ENCODE peak calls at places on chromosomes 1 and 21, in five cellular contexts. R, M, S, I and H are unnamed samples. For H3K9me3, the result is how much of the 10 kb centered on the place peaks cover.

GRCh38 chr1:201405484-201405831 is 6.3 kb upstream of the LAD1 start:
- DNase-seq in R (no peak), M (no peak), S (no peak), I (no peak), H (no peak)

GRCh38 chr1:7335224-7335879 is 435.7 kb upstream of the VAMP3 start:
- DNase-seq in R (no peak), M (no peak), S (no peak), I (no peak), H (no peak)

GRCh38 chr1:12472798-12473551 is 145.0 kb downstream of the DHRS3 start:
- DNase-seq in R (no peak), M (no peak), S (no peak), I (no peak), H (no peak)

GRCh38 chr1:46037597-46037936 is 94.9 kb downstream of the PIK3R3 start:
- DNase-seq in R (no peak), M (no peak), S (no peak), I (no peak), H (no peak)

GRCh38 chr1:154772611-154773515 is 97.2 kb downstream of the KCNN3 start:
- DNase-seq in R (no peak), M (no peak), S (no peak), I (no peak), H (no peak)

GRCh38 chr1:56094168-56094567 is 485.2 kb downstream of the PLPP3 start:
- DNase-seq in R (no peak), M (no peak), S (no peak), I (no peak), H (no peak)

GRCh38 chr21:38881041-38881570 is 75.4 kb downstream of the ETS2 start:
- DNase-seq in R (no peak), M (no peak), S (no peak), I (no peak), H (no peak)

GRCh38 chr21:22900511-22900910 is 1902.3 kb downstream of the NCAM2 start:
- DNase-seq in R (no peak), M (no peak), S (no peak), I (no peak), H (no peak)

GRCh38 chr1:176241385-176242015 is 34.4 kb upstream of the COP1 start:
- DNase-seq in R (no peak), M (peak), S (no peak), I (no peak), H (no peak)

GRCh38 chr1:193368302-193368701 is 181.9 kb upstream of the B3GALT2 start:
- DNase-seq in R (no peak), M (no peak), S (no peak), I (no peak), H (no peak)

GRCh38 chr1:95309031-95309459 is 75.0 kb downstream of the RWDD3 start:
- DNase-seq in R (no peak), M (no peak), S (no peak), I (peak), H (no peak)

GRCh38 chr1:88731475-88731874 is 47.4 kb downstream of the PKN2 start:
- DNase-seq in R (no peak), M (no peak), S (peak), I (peak), H (no peak)

GRCh38 chr21:24336491-24336890 is 1270.8 kb downstream of the MRPL39 start:
- DNase-seq in R (no peak), M (no peak), S (no peak), I (no peak), H (no peak)
- H3K9me3 ChIP-seq in R (under half), M (under half), S (under half), I (under half), H (under half)

GRCh38 chr1:227612658-227613057 is 49.3 kb downstream of the ZNF678 start:
- DNase-seq in R (no peak), M (no peak), S (no peak), I (no peak), H (no peak)
- H3K9me3 ChIP-seq in R (under half), M (under half), S (under half), I (under half), H (under half)

DNA sequence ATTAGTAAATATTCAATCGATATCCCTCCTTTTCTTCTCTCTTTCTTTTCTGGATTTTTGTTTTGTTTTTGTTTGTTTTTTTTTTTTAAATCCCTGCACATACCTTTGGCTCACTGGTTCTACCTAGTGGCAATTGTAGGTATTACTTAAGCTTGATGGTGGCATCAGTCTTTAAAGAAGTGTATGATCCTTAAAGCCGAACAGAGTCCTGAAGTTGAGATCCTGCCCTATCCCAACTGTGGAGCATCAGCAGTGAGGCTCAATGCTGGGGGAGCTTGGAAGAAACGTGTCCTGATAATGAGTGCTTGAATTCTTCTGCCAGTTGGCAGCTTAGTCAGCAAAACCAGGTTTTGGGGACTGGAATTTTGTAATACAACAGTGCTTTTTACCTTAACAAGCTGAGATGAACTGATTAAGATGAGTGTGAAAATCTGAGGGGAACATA is 60.8 kb downstream of the FASLG start:
- DNase-seq in R (peak), M (no peak), S (no peak), I (no peak), H (no peak)
- H3K9me3 ChIP-seq in R (under half), M (under half), S (under half), I (under half), H (under half)

GRCh38 chr1:247102381-247102780 is 1.8 kb downstream of the ZNF669 start:
- DNase-seq in R (no peak), M (no peak), S (no peak), I (no peak), H (no peak)
- H3K9me3 ChIP-seq in R (under half), M (under half), S (under half), I (under half), H (under half)

DNA sequence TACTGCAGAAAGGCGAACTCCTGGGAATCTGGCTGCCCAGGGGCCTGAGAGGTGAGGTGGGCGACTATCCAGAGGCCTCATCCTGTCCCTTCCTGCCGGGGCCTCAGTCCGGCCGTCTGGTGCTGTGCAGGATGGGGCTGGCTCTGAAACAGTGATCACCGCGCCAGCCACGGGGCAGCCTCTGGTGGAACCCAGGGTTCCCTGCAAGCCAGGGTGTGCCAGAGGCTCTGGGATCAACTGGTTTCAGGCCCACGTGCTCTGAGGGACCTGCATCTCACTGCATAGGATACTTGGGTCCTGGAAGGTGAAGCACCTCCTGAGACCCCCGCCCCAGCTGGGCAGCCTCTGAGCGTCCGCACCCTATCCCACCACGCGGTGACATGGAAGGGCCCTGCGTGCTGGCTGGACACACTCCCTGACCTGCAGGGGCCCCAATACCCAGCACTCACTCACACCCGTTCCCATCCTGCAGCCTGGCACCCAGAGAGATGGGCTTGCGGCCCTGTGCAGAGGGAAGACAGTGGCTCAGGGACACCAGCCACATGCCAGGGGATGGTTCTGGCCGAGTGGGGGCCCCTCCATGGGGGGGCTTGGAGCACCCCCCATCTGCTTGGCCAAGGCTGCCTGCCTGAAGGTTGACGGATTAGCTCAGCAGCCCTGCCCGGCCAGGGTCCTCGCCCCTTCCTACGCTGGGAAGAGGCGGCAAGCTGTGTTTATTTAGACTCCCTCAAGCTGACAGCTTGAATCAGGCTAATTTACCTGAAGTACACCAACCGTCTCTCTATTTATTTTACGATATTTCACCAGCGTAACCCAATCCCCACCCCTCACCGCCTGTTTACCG is 64.3 kb upstream of the TTC34 start:
- DNase-seq in R (no peak), M (no peak), S (no peak), I (no peak), H (no peak)
- H3K9me3 ChIP-seq in R (under half), M (half or more), S (under half), I (under half), H (under half)

DNA sequence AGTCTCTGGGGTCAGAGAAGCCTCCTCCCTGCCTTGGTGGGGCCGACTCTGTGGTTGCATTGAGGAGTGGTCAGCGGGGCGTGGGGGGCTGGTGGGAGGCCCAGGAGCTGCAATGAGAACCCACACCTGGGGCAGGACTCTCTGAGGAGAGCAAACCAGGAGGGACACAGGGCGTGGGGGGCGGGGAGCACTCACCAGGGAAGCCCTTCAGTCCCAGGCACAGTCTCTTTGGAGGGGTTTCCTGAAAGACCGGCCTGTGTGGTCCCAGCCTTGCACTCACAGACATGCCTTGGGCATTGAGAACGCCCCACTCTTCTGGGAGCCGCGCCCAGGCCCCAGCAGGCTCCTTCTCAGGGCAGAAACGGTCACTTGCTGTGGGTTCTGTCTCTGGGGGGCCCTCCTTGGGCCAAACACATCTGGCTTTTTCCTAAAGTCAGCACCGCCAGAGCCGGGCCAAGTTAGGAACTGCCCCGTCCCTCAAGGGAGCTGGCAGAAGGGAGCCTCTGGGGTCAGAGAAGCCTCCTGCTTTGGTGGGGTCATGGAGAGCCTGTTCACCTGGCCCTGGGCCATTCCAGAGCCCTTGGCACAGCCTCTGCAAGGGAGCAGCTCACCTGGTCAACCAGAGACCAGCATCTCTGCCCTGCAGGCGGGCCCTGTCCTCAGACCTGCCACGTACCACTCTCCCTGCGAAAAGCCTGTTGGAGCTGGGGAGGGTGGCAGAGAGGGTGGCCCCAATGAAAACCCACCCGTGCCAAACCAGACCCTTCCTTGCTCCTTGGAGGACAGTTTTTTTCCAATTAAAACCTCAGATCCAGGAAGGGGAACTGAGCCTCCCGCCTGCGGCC is 59.9 kb upstream of the TTC34 start:
- DNase-seq in R (no peak), M (no peak), S (no peak), I (no peak), H (no peak)
- H3K9me3 ChIP-seq in R (under half), M (half or more), S (under half), I (under half), H (under half)